ENCODE peak calls at places on chromosomes 6 and 20, in eight cellular contexts. D, E, W, A, X, P, O and M are unnamed samples.

GRCh38 chr6:137471497-137471896 is 22.7 kb downstream of the OLIG3 start:
- DNase-seq in D (no peak), E (no peak), W (no peak), A (no peak), X (no peak), P (no peak), O (no peak), M (no peak)

GRCh38 chr20:13772529-13772928 is 12.2 kb downstream of the ESF1 start:
- DNase-seq in D (no peak), E (no peak), W (no peak), A (no peak), X (no peak), P (peak; percentile 26), O (no peak), M (no peak)

GRCh38 chr20:56285496-56285895 is 37.0 kb downstream of the MC3R start:
- DNase-seq in D (no peak), E (no peak), W (no peak), A (no peak), X (no peak), P (peak; percentile 13), O (no peak), M (no peak)

GRCh38 chr20:57649617-57650015 is 29.4 kb upstream of the ZBP1 start:
- DNase-seq in D (no peak), E (no peak), W (no peak), A (no peak), X (no peak), P (no peak), O (peak; percentile 23), M (no peak)

GRCh38 chr6:16336056-16336810 is 97.8 kb downstream of the GMPR start:
- DNase-seq in D (no peak), E (no peak), W (no peak), A (no peak), X (no peak), P (no peak), O (peak; percentile 24), M (no peak)

GRCh38 chr6:170087946-170088348 is 202.9 kb downstream of the DLL1 start:
- DNase-seq in D (peak; percentile 69), E (peak; percentile 43), W (peak; percentile 52), A (peak; percentile 37), X (no peak), P (no peak), O (peak; percentile 15), M (no peak)

GRCh38 chr20:51562334-51563140 is 20.0 kb upstream of the NFATC2 start:
- DNase-seq in D (no peak), E (peak; percentile 14), W (no peak), A (peak; percentile 67), X (peak; percentile 84), P (peak; percentile 84), O (no peak), M (peak; percentile 36)

GRCh38 chr20:48578397-48579098 is 249.3 kb downstream of the PREX1 start:
- DNase-seq in D (no peak), E (no peak), W (no peak), A (peak; percentile 10), X (no peak), P (no peak), O (no peak), M (no peak)

GRCh38 chr6:16450285-16450684 is 211.9 kb downstream of the GMPR start:
- DNase-seq in D (no peak), E (no peak), W (no peak), A (no peak), X (no peak), P (peak; percentile 94), O (no peak), M (no peak)

GRCh38 chr6:35215665-35216411 is 2.1 kb downstream of the SCUBE3 start:
- DNase-seq in D (no peak), E (no peak), W (no peak), A (no peak), X (no peak), P (no peak), O (no peak), M (no peak)

GRCh38 chr6:40701352-40702007 is 114.3 kb upstream of the LRFN2 start:
- DNase-seq in D (no peak), E (no peak), W (no peak), A (no peak), X (no peak), P (no peak), O (no peak), M (no peak)

GRCh38 chr6:83067448-83068413 is at the start of gene DOP1A:
- DNase-seq in D (peak; percentile 96), E (peak; percentile 99), W (peak; percentile 94), A (peak; percentile 93), X (peak; percentile 88), P (peak; percentile 95), O (peak; percentile 90), M (peak; percentile 74)

GRCh38 chr6:23213651-23214050 is 644.3 kb downstream of the HDGFL1 start:
- DNase-seq in D (no peak), E (no peak), W (no peak), A (no peak), X (no peak), P (no peak), O (no peak), M (no peak)

GRCh38 chr6:165704001-165704748 is 41.1 kb upstream of the PDE10A start:
- DNase-seq in D (no peak), E (no peak), W (no peak), A (no peak), X (no peak), P (no peak), O (peak; percentile 85), M (peak; percentile 6)

GRCh38 chr6:122717350-122717749 is 62.2 kb upstream of the FABP7 start:
- DNase-seq in D (no peak), E (no peak), W (no peak), A (no peak), X (no peak), P (peak; percentile 81), O (no peak), M (no peak)